ENCODE peak calls at places on chromosome 5, in four cellular contexts. D is K562, A is IMR-90, F is HepG2. R is an unnamed sample.

GRCh38 chr5:65050826-65051498 is 282.2 kb downstream of the CWC27 start:
- DNase-seq in F (no peak), D (no peak), A (no peak), R (no peak)

GRCh38 chr5:80998590-80998979 is 38.4 kb downstream of the RASGRF2 start:
- DNase-seq in F (no peak), A (no peak), D (no peak), R (no peak)

GRCh38 chr5:9513825-9514224 is 32.0 kb downstream of the SEMA5A start:
- DNase-seq in D (no peak), A (peak), F (no peak), R (no peak)

GRCh38 chr5:16178745-16179372 is 732 bp downstream of the MARCHF11 start:
- DNase-seq in D (peak), F (peak), A (peak), R (no peak)

GRCh38 chr5:88172847-88173758 is 95.5 kb downstream of the TMEM161B start:
- DNase-seq in D (no peak), F (peak), A (peak), R (no peak)

GRCh38 chr5:79493596-79494343 is 20.2 kb downstream of the HOMER1 start:
- DNase-seq in F (no peak), A (peak), D (no peak), R (no peak)

GRCh38 chr5:58934629-58935097 is 351.8 kb downstream of the RAB3C start:
- DNase-seq in F (no peak), A (no peak), D (no peak), R (no peak)

GRCh38 chr5:43780586-43780985 is 177.6 kb downstream of the NNT start:
- DNase-seq in F (no peak), A (peak), D (no peak), R (no peak)

GRCh38 chr5:120446068-120446492 is 18.0 kb upstream of the PRR16 start:
- DNase-seq in F (no peak), D (no peak), A (peak), R (no peak)

GRCh38 chr5:132469380-132470372 is 20.9 kb downstream of the IRF1 start:
- DNase-seq in D (no peak), A (peak), F (peak), R (no peak)

GRCh38 chr5:59874675-59875074 is 18.9 kb downstream of the PDE4D start:
- DNase-seq in A (peak), D (no peak), F (no peak), R (no peak)

GRCh38 chr5:96408276-96408777 is 24.7 kb downstream of the PCSK1 start:
- DNase-seq in A (peak), F (no peak), D (no peak), R (peak)

GRCh38 chr5:42949348-42950090 is 90.6 kb downstream of the ANXA2R start:
- DNase-seq in D (no peak), F (peak), A (peak), R (peak)

GRCh38 chr5:172007153-172007794 is 836 bp upstream of the FBXW11 start:
- DNase-seq in D (no peak), F (peak), A (peak), R (no peak)
- TF ChIP-seq MAFK in D (no peak), F (no peak), A (no peak), R (no peak)

GRCh38 chr5:124581866-124582650 is 164.4 kb downstream of the ZNF608 start:
- DNase-seq in F (no peak), A (peak), D (no peak), R (no peak)
- TF ChIP-seq RFX5 in F (no peak), A (no peak), D (no peak), R (no peak)

GRCh38 chr5:102627311-102627710 is 127.8 kb upstream of the PAM start:
- DNase-seq in A (peak), D (no peak), F (no peak), R (no peak)
- TF ChIP-seq MAFK in A (no peak), D (no peak), F (no peak), R (no peak)

GRCh38 chr5:94218374-94218773 is 400.0 kb downstream of the KIAA0825 start:
- DNase-seq in A (peak), D (no peak), F (peak), R (peak)
- TF ChIP-seq RFX5 in A (no peak), D (no peak), F (no peak), R (no peak)

R was measured in A549.